ENCODE peak calls at places on chromosomes 3 and 15, in nine cellular contexts. F is uterus; X is GM23248; K is pancreas; N is HAP-1; J is right atrium auricular region; C is CD8-positive, alpha-beta memory T cell; W is colonic mucosa; H is neural progenitor cell. O is an unnamed sample.

GRCh38 chr3:45774581-45775505 is 21.5 kb downstream of the SLC6A20 start:
- DNase-seq in N (no peak), H (no peak), C (no peak), J (no peak), X (no peak), K (no peak), W (peak; percentile 42), F (no peak), O (no peak)

GRCh38 chr3:193869221-193870201 is 266.4 kb upstream of the HES1 start:
- DNase-seq in X (no peak), K (peak; percentile 71), W (no peak), F (no peak), H (peak; percentile 75), C (no peak), N (no peak), J (peak; percentile 73), O (no peak)

GRCh38 chr15:76566276-76566675 is 229.7 kb downstream of the ISL2 start:
- DNase-seq in K (no peak), H (no peak), W (no peak), X (peak; percentile 2), J (no peak), C (no peak), F (no peak), N (no peak), O (no peak)

GRCh38 chr3:37456270-37456708 is 281.9 kb upstream of the LRRFIP2 start:
- DNase-seq in W (peak; percentile 65), F (peak; percentile 71), H (no peak), X (peak; percentile 33), J (peak; percentile 92), C (no peak), K (no peak), N (no peak), O (no peak)

GRCh38 chr15:68317281-68318007 is 39.9 kb downstream of the FEM1B start:
- DNase-seq in X (no peak), C (no peak), H (no peak), J (no peak), K (no peak), W (no peak), F (peak; percentile 27), N (no peak), O (no peak)

GRCh38 chr15:80461370-80462060 is 57.3 kb downstream of the ARNT2 start:
- DNase-seq in W (no peak), K (no peak), N (no peak), J (no peak), X (no peak), H (no peak), F (no peak), C (no peak), O (no peak)

GRCh38 chr3:15380980-15381890 is 46.1 kb downstream of the METTL6 start:
- DNase-seq in C (no peak), K (no peak), N (no peak), H (no peak), J (no peak), F (no peak), X (no peak), W (no peak), O (no peak)

GRCh38 chr3:177102526-177102925 is 94.8 kb downstream of the TBL1XR1 start:
- DNase-seq in N (no peak), H (no peak), C (no peak), J (no peak), X (peak; percentile 14), F (no peak), W (no peak), K (no peak), O (no peak)

GRCh38 chr15:22786868-22787698 is 639 bp downstream of the NIPA1 start:
- DNase-seq in X (peak; percentile 54), K (peak; percentile 84), H (peak; percentile 66), W (peak; percentile 33), N (peak; percentile 52), F (no peak), J (no peak), C (no peak), O (peak; percentile 26)

GRCh38 chr15:58521293-58521991 is 89.7 kb downstream of the LIPC start:
- DNase-seq in X (peak; percentile 80), W (no peak), K (no peak), J (peak; percentile 70), N (no peak), H (no peak), F (peak; percentile 28), C (no peak), O (no peak)

GRCh38 chr3:179743913-179744312 is 91.1 kb downstream of the USP13 start:
- DNase-seq in F (no peak), X (no peak), N (no peak), W (no peak), K (no peak), C (no peak), H (no peak), J (no peak), O (no peak)

GRCh38 chr15:101536166-101536874 is 46.8 kb upstream of the PCSK6 start:
- DNase-seq in X (no peak), N (no peak), C (no peak), W (peak; percentile 16), K (no peak), F (no peak), J (peak; percentile 36), H (no peak), O (no peak)

GRCh38 chr3:58352624-58353023 is 19.9 kb downstream of the PXK start:
- DNase-seq in F (no peak), W (no peak), J (peak; percentile 9), X (no peak), N (no peak), C (no peak), H (no peak), K (no peak), O (no peak)
- H3K4me3 ChIP-seq in F (no peak overlapping the region), W (no peak overlapping the region), J (no peak overlapping the region), X (no peak overlapping the region), N (no peak overlapping the region), C (no peak overlapping the region), H (no peak overlapping the region), K (no peak overlapping the region), O (no peak overlapping the region)

GRCh38 chr15:97316362-97316761 is 644.1 kb upstream of the ARRDC4 start:
- DNase-seq in H (no peak), F (no peak), J (no peak), K (no peak), C (no peak), N (no peak), W (no peak), X (no peak), O (no peak)
- H3K9me3 ChIP-seq in H (no peaks in the 10 kb centered on the region), F (no peaks in the 10 kb centered on the region), J (no peaks in the 10 kb centered on the region), K (no peaks in the 10 kb centered on the region), C (no peaks in the 10 kb centered on the region), N (no peaks in the 10 kb centered on the region), W (no peaks in the 10 kb centered on the region), X (no peaks in the 10 kb centered on the region), O (no peaks in the 10 kb centered on the region)

GRCh38 chr3:72388117-72388516 is 460.1 kb downstream of the SHQ1 start:
- DNase-seq in J (no peak), N (no peak), F (no peak), H (no peak), X (no peak), K (no peak), W (no peak), C (no peak), O (no peak)

GRCh38 chr3:72384602-72385001 is 463.6 kb downstream of the SHQ1 start:
- DNase-seq in F (no peak), H (no peak), K (no peak), W (no peak), J (no peak), N (no peak), X (no peak), C (no peak), O (no peak)

GRCh38 chr3:72388644-72389043 is 459.6 kb downstream of the SHQ1 start:
- DNase-seq in H (no peak), N (no peak), W (no peak), J (no peak), F (no peak), C (no peak), X (no peak), K (no peak), O (no peak)

GRCh38 chr3:72385172-72385571 is 463.1 kb downstream of the SHQ1 start:
- DNase-seq in W (no peak), K (no peak), C (no peak), N (no peak), F (no peak), X (no peak), H (no peak), J (no peak), O (no peak)

DNA sequence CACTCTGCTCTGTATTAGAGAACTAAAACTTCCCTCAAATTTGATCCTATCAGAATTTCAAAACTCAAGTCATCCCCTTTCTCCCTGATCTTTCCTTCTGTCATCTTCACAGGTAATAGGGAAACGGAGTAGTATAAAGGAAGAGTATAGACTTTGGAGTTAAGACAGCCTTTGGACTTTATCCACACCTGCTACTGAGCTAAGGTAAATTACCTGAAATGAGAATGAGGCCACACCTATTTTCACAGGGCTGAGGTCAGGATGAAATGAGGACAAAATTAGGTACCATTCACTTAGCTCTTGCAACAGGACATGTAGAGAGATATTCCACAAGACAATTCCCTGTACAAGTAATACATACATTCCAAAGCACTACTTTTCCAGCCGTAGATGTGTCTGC is 461.9 kb downstream of the SHQ1 start:
- DNase-seq in N (no peak), C (no peak), K (no peak), F (no peak), X (no peak), W (peak; percentile 57), H (no peak), J (no peak), O (no peak)
- H3K4me3 ChIP-seq in N (no peak overlapping the region), C (no peak overlapping the region), K (no peak overlapping the region), F (no peak overlapping the region), X (no peak overlapping the region), W (no peak overlapping the region), H (no peak overlapping the region), J (no peak overlapping the region), O (no peak overlapping the region)

GRCh38 chr3:183592820-183593219 is 37.3 kb upstream of the KLHL6 start:
- DNase-seq in J (no peak), H (no peak), N (no peak), F (no peak), C (no peak), K (no peak), X (no peak), W (no peak), O (no peak)

GRCh38 chr3:183591881-183592521 is 36.5 kb upstream of the KLHL6 start:
- DNase-seq in H (no peak), N (peak; percentile 20), C (no peak), J (no peak), K (no peak), X (peak; percentile 19), F (no peak), W (no peak), O (peak; percentile 42)

GRCh38 chr3:183597959-183598358 is 37.5 kb upstream of the KLHL24 start:
- DNase-seq in C (no peak), N (no peak), K (no peak), W (no peak), J (no peak), F (no peak), X (no peak), H (no peak), O (no peak)

GRCh38 chr3:183590442-183590841 is 34.9 kb upstream of the KLHL6 start:
- DNase-seq in C (no peak), K (no peak), N (no peak), W (no peak), X (no peak), F (no peak), J (no peak), H (no peak), O (no peak)

DNA sequence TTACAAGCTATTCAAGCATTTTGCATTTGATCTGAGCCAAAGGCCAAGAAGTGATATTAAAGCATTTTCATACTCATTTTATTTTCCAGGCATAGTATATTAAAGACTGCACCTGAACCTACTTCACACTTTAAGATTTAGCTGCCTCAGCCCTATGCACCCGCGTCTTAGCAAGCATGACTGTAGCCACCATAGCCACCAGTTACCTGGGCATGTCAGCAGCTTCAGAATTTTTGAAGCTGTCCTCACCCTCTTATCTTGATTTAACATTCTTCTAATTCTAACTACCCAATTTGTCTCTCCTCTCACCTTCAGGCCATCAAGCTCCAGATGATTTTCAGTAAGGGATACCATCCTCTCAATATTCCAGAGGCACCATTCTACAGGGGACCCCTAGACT is 39.1 kb upstream of the KLHL6 start:
- DNase-seq in C (no peak), J (no peak), K (no peak), N (no peak), X (no peak), H (no peak), F (no peak), W (no peak), O (no peak)
- H3K9me3 ChIP-seq in C (no peaks in the 10 kb centered on the region), J (peaks cover 21% of the 10 kb centered on the region), K (no peaks in the 10 kb centered on the region), N (no peaks in the 10 kb centered on the region), X (peaks cover 4% of the 10 kb centered on the region), H (peaks cover 12% of the 10 kb centered on the region), F (peaks cover 4% of the 10 kb centered on the region), W (no peaks in the 10 kb centered on the region), O (no peaks in the 10 kb centered on the region)